ENCODE peak calls at places on chromosome 18, in six cellular contexts. O is upper lobe of left lung, T is colonic mucosa, N is cardiac muscle cell, X is AG09309, I is OCI-LY7. U is an unnamed sample.

GRCh38 chr18:63185979-63186378 is 133.6 kb downstream of the BCL2 start:
- DNase-seq in X (no peak), I (no peak), O (no peak), T (no peak), N (no peak), U (no peak)

GRCh38 chr18:54958711-54959625 is at the start of gene CCDC68:
- DNase-seq in T (peak), O (peak), X (no peak), I (no peak), N (peak), U (no peak)

GRCh38 chr18:74994502-74995403 is 214.2 kb downstream of the PTGR3 start:
- DNase-seq in N (no peak), O (no peak), I (no peak), T (no peak), X (no peak), U (no peak)

GRCh38 chr18:41829648-41830516 is 125.2 kb upstream of the PIK3C3 start:
- DNase-seq in X (no peak), O (no peak), N (no peak), T (no peak), I (no peak), U (no peak)

GRCh38 chr18:68449292-68449691 is 265.6 kb downstream of the TMX3 start:
- DNase-seq in T (no peak), O (no peak), X (peak), N (no peak), I (no peak), U (peak)

GRCh38 chr18:31819106-31819924 is 58.6 kb upstream of the SLC25A52 start:
- DNase-seq in T (peak), X (peak), O (no peak), N (peak), I (peak), U (peak)

GRCh38 chr18:80252136-80252535 is 4.8 kb upstream of the PARD6G start:
- DNase-seq in I (no peak), N (no peak), O (no peak), X (no peak), T (no peak), U (peak)

GRCh38 chr18:12245793-12246135 is 8.4 kb upstream of the CIDEA start:
- DNase-seq in O (no peak), X (no peak), I (no peak), N (no peak), T (no peak), U (no peak)

DNA sequence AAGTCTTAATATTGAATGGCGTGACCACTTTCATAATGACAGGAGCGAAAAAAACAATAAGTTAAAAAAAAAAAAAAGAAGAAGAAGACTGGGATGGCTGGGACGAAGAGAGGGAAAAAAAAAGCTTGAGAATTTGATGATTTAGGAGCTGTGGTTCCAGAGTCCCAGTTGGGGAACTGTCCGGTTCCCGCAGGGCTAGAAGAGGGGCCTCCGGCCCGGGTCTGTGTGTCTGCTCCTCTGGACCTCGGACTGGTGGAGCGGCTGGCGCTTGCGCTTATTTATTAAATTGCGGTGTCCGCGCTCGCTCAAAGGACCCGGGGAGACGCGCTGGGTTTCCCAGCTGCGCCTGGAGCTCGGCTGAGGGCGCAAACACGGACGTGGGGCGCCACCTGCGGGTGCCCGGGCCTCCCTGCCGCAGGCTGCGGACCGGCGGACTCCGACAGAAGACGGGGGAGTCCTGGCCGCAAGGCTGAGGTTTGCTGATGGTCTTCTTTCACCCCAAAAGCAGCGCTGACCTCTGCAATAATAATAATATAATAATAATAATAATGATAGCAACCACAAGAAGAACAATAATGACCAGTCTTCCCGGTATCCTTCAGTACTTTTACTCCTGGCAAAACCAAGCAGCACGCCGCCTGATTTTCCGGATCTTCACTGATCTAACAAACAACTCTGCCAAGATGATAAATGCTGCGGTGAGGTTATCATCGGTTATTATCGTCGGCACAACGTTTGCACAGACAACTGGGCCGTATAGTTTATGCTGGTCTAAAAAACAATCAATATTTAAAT is at the start of gene CBLN2:
- DNase-seq in N (peak), O (peak), I (no peak), T (peak), X (no peak), U (peak)
- TF ChIP-seq CTCF in N (peak), O (no peak), I (no peak), T (no peak), X (peak), U (peak)

DNA sequence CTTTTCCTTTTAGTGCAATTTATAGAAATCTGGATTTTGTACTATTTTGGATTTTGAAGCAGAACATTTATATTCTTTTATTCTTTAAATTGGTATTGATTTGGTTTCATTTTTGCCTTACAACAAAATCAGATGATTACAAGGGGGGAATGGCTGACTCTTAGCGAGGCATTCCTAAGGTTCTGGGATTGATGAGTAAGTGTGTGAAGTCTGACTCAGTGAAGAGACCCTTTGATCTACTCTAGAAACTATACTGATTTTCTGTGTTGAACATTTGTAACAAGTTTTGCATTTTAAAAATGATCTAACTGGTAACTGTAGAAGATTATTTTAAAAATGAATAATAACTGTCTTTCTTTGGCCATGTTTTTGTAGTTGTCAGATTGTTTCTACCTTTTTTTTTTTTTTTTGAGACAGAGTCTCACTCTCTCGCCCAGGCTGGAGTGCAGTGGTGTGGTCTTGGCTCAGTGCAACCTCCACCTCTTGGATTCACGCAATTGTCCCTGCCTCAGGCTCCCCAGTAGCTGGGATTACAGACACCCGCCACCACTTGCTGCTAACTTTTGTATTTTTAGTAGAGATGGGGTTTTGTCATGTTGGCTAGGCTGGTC is 48.7 kb downstream of the TTC39C start:
- DNase-seq in N (no peak), T (no peak), I (no peak), O (no peak), X (no peak), U (peak)
- H3K4me3 ChIP-seq in N (no peak), T (no peak), I (no peak), O (no peak), X (no peak), U (no peak)

DNA sequence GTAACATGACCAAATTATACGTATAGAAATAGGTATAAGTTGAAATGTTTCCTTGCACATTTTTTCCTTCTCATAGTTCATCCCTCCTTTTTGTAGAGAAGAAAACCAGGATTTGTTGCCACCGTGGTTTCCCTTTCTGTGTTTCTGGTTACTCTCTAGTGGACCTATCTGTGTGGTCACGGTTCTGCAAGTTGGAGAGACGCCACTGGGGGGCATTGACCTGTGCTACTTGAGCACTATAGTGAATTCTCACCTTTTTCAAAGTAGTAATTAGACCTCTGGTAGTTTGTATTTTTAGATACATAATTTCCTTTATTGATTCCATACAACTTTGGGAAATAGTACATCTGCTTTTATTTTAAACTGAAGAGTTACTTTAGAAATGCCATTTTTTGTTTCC is 444.8 kb downstream of the PTPRM start:
- DNase-seq in I (no peak), X (no peak), T (no peak), O (no peak), N (no peak), U (no peak)
- TF ChIP-seq CTCF in I (peak), X (no peak), T (no peak), O (no peak), N (no peak), U (no peak)

DNA sequence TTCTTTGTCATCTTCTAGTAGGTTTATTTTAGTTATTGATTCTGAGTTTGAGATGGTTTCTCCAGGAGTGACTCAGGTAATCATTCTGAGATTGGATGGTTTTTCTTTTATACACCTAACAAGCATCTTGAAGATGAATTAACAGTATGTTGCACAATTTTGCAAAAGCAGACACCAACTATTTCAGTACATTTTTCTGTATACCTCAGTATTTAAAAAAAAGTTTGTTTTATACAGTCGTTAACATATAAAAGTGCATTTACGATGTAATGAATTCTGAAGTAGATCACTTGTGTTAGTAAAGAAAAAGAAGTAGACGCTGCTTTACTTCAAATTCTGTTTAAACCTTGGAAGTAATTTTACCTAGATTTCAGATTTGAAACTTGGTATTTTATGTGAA is 3.0 kb downstream of the VAPA start:
- DNase-seq in N (no peak), X (no peak), I (no peak), T (no peak), O (no peak), U (no peak)
- H3K4me3 ChIP-seq in N (no peak), X (no peak), I (peak), T (no peak), O (peak), U (no peak)

GRCh38 chr18:56083097-56083865 is 495.3 kb upstream of the TCF4 start:
- DNase-seq in I (no peak), X (no peak), O (no peak), T (peak), N (no peak), U (peak)
- TF ChIP-seq CTCF in I (no peak), X (no peak), O (no peak), T (no peak), N (peak), U (peak)

U was measured in fibroblast of mammary gland.